ENCODE peak calls at places on chromosomes 7 and 10, in seven cellular contexts. L, U, F, Q, R, A and O are unnamed samples.

GRCh38 chr7:45921699-45922519 is 837 bp upstream of the IGFBP3 start:
- DNase-seq in U (peak; percentile 83), F (peak; percentile 87), R (peak; percentile 81), L (peak; percentile 54), Q (peak; percentile 44), A (peak; percentile 73), O (peak; percentile 45)

GRCh38 chr10:118592675-118593330 is 2.6 kb downstream of the PRLHR start:
- DNase-seq in Q (no peak), L (no peak), U (no peak), R (no peak), A (no peak), F (no peak), O (no peak)

GRCh38 chr7:100562195-100563099 is 11.3 kb downstream of the SAP25 start:
- DNase-seq in U (no peak), F (no peak), R (no peak), Q (no peak), A (peak; percentile 17), L (no peak), O (no peak)

GRCh38 chr7:156504687-156505545 is 135.7 kb upstream of the RNF32 start:
- DNase-seq in U (no peak), A (no peak), F (no peak), R (no peak), L (no peak), Q (no peak), O (peak; percentile 86)

GRCh38 chr10:69961168-69961863 is 91.3 kb upstream of the MACROH2A2 start:
- DNase-seq in L (no peak), U (peak; percentile 70), A (peak; percentile 49), Q (no peak), F (peak; percentile 10), R (peak; percentile 21), O (peak; percentile 4)

GRCh38 chr10:105875050-105875449 is 1234.0 kb downstream of the SORCS3 start:
- DNase-seq in A (no peak), Q (no peak), R (no peak), F (no peak), U (no peak), L (no peak), O (no peak)

GRCh38 chr10:129877773-129878371 is 86.2 kb downstream of the EBF3 start:
- DNase-seq in U (peak; percentile 3), A (peak; percentile 50), L (no peak), F (peak; percentile 42), Q (peak; percentile 23), R (no peak), O (no peak)

GRCh38 chr7:113285411-113285810 is 167.1 kb upstream of the SMIM30 start:
- DNase-seq in U (peak; percentile 30), L (peak; percentile 6), A (no peak), Q (no peak), R (no peak), F (no peak), O (no peak)

GRCh38 chr7:55774327-55775050 is 88.1 kb downstream of the SEPTIN14 start:
- DNase-seq in L (peak; percentile 76), Q (no peak), F (no peak), U (peak; percentile 2), R (no peak), A (peak; percentile 33), O (no peak)

GRCh38 chr10:92222603-92223275 is 68.1 kb downstream of the CPEB3 start:
- DNase-seq in L (peak; percentile 87), F (no peak), U (peak; percentile 74), A (no peak), R (peak; percentile 22), Q (no peak), O (no peak)

GRCh38 chr7:117828831-117829230 is 44.4 kb downstream of the CTTNBP2 start:
- DNase-seq in A (no peak), R (no peak), U (no peak), F (no peak), L (no peak), Q (no peak), O (no peak)

GRCh38 chr7:81267508-81267907 is 348.7 kb upstream of the SEMA3C start:
- DNase-seq in Q (no peak), A (no peak), L (peak; percentile 98), U (peak; percentile 94), R (peak; percentile 17), F (no peak), O (no peak)

GRCh38 chr10:126598009-126598408 is 72.5 kb downstream of the C10orf90 start:
- DNase-seq in R (peak; percentile 58), A (peak; percentile 43), Q (peak; percentile 22), L (peak; percentile 52), U (peak; percentile 75), F (peak; percentile 25), O (no peak)

GRCh38 chr7:46839651-46840050 is 742.3 kb downstream of the TNS3 start:
- DNase-seq in U (no peak), Q (no peak), A (no peak), L (peak; percentile 33), R (no peak), F (no peak), O (peak; percentile 20)

GRCh38 chr7:32905175-32905662 is 13.7 kb upstream of the KBTBD2 start:
- DNase-seq in R (peak; percentile 59), U (peak; percentile 62), A (peak; percentile 83), L (peak; percentile 20), F (peak; percentile 42), Q (peak; percentile 61), O (no peak)

GRCh38 chr7:24718431-24718831 is 38.8 kb downstream of the GSDME start:
- DNase-seq in F (no peak), R (no peak), A (no peak), Q (no peak), L (no peak), U (no peak), O (no peak)

GRCh38 chr7:106514887-106515286 is 146.1 kb downstream of the CCDC71L start:
- DNase-seq in U (no peak), Q (no peak), L (no peak), A (no peak), F (no peak), R (no peak), O (no peak)

GRCh38 chr10:5694573-5694972 is 9.9 kb downstream of the TASOR2 start:
- DNase-seq in R (no peak), L (no peak), F (no peak), U (no peak), A (peak; percentile 23), Q (no peak), O (no peak)

GRCh38 chr10:5697342-5697741 is 12.7 kb downstream of the TASOR2 start:
- DNase-seq in A (no peak), L (no peak), U (no peak), R (no peak), Q (no peak), F (no peak), O (no peak)

GRCh38 chr10:5688587-5688986 is 3.9 kb downstream of the TASOR2 start:
- DNase-seq in U (no peak), Q (no peak), R (no peak), L (no peak), F (no peak), A (no peak), O (no peak)

GRCh38 chr10:5691786-5692185 is 7.1 kb downstream of the TASOR2 start:
- DNase-seq in Q (no peak), A (no peak), L (peak; percentile 70), F (no peak), R (no peak), U (no peak), O (no peak)

GRCh38 chr10:5692476-5693358 is 8.1 kb downstream of the TASOR2 start:
- DNase-seq in L (no peak), Q (peak; percentile 83), R (peak; percentile 14), F (peak; percentile 58), U (peak; percentile 74), A (peak; percentile 75), O (no peak)
- TF ChIP-seq CTCF in L (no peak), Q (no peak), R (no peak), F (no peak), U (no peak), A (no peak), O (no peak)

GRCh38 chr10:90658791-90659190 is 199.0 kb downstream of the HTR7 start:
- DNase-seq in R (no peak), U (no peak), F (no peak), L (no peak), A (no peak), Q (no peak), O (no peak)
- TF ChIP-seq CTCF in R (peak; percentile 66), U (peak; percentile 55), F (peak; percentile 19), L (peak; percentile 51), A (peak; percentile 15), Q (no peak), O (peak; percentile 45)

DNA sequence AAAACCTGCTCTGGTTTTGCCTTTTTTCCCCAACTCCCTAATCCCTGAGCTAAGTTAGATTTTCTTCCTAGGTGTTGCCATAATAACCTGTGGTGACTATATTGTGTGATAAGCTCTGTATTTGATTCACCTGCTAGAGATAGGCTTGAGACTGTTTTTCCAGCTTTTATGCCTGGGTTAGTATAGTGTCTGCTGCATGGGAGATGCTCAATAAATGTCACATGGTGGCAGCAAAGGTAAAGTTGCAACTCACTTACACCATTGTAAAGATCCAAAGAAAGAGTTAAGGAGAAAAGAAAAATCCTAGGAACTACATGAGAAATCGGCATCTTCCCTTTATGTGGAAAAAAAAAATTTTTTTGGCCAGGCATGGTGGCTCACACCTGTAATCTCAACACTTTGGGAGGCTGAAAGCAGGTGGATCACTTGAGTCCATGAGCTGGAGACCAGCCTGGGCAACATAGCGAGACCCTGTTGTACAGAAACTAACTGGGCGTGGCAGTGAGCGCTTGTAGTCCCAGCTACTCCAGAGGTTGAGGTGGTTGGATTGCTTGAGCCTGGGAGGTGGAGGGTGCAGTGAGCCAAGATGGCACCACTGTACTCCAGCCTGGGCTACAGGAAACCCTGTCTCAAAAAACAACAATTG is 3.7 kb downstream of the CCNJ start:
- DNase-seq in U (peak; percentile 18), L (no peak), Q (no peak), F (no peak), A (no peak), R (no peak), O (no peak)
- TF ChIP-seq CTCF in U (no peak), L (peak; percentile 2), Q (no peak), F (no peak), A (peak; percentile 33), R (no peak), O (no peak)

DNA sequence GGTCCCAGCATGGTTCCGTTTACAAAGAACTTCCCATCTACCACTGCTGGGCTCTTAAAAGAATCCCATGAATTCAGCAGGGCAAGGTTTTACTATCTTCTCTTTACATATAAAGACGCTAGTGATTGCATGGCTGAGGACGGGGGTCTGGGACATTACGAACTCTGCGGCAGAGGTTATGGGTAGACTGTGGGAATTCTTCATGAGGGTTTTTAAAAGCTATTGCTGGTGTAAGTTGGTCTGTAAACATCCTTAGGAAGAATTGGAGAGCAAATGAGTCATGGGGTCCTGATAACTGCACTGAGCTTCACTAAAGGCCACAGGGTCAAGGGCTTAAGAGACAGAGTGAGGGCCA is 53.1 kb upstream of the TMEM72 start:
- DNase-seq in U (no peak), L (no peak), A (no peak), F (no peak), Q (no peak), R (no peak), O (no peak)
- TF ChIP-seq CTCF in U (no peak), L (no peak), A (no peak), F (peak; percentile 14), Q (no peak), R (no peak), O (no peak)

GRCh38 chr10:121596668-121597503 is 1.4 kb downstream of the FGFR2 start:
- DNase-seq in U (peak; percentile 17), Q (no peak), L (peak; percentile 58), F (no peak), A (no peak), R (no peak), O (no peak)
- TF ChIP-seq CTCF in U (no peak), Q (no peak), L (peak; percentile 56), F (no peak), A (no peak), R (no peak), O (peak; percentile 34)

GRCh38 chr10:73060738-73061635 is 35.7 kb downstream of the P4HA1 start:
- DNase-seq in R (no peak), F (no peak), U (peak; percentile 59), L (peak; percentile 61), A (peak; percentile 27), Q (peak; percentile 39), O (no peak)
- TF ChIP-seq CTCF in R (peak; percentile 39), F (peak; percentile 64), U (peak; percentile 56), L (peak; percentile 36), A (peak; percentile 69), Q (peak; percentile 35), O (peak; percentile 54)